ENCODE peak calls at places on chromosome 1, in nine cellular contexts. One of them, this sample, is unnamed.
A peak's percentile ranks its signal among the peaks of the same experiment; 100 is the strongest.

GRCh38 chr1:108140177-108140576 is 60.0 kb downstream of the SLC25A24 start:
- DNase-seq in Peyer's patch: no peak
- DNase-seq in fibroblast of lung: no peak
- DNase-seq in lower leg skin: no peak
- DNase-seq in foreskin fibroblast: no peak
- DNase-seq in A549: no peak
- DNase-seq in lung: no peak
- DNase-seq in fibroblast of mammary gland: no peak
- DNase-seq in AG09319: no peak
- DNase-seq in this sample: no peak

GRCh38 chr1:5876251-5876650 is 116.0 kb downstream of the NPHP4 start:
- DNase-seq in AG09319: no peak
- DNase-seq in fibroblast of mammary gland: no peak
- DNase-seq in foreskin fibroblast: no peak
- DNase-seq in lower leg skin: no peak
- DNase-seq in fibroblast of lung: no peak
- DNase-seq in Peyer's patch: no peak
- DNase-seq in A549: no peak
- DNase-seq in lung: no peak
- DNase-seq in this sample: no peak

GRCh38 chr1:199774433-199775089 is 252.9 kb upstream of the NR5A2 start:
- DNase-seq in fibroblast of lung: peak; percentile 81
- DNase-seq in Peyer's patch: peak; percentile 72
- DNase-seq in fibroblast of mammary gland: peak; percentile 63
- DNase-seq in A549: peak; percentile 35
- DNase-seq in foreskin fibroblast: peak; percentile 62
- DNase-seq in lower leg skin: no peak
- DNase-seq in lung: no peak
- DNase-seq in AG09319: no peak
- DNase-seq in this sample: no peak

GRCh38 chr1:167166703-167167100 is 54.0 kb upstream of the POU2F1 start:
- DNase-seq in lung: no peak
- DNase-seq in A549: no peak
- DNase-seq in lower leg skin: no peak
- DNase-seq in fibroblast of mammary gland: no peak
- DNase-seq in AG09319: no peak
- DNase-seq in fibroblast of lung: no peak
- DNase-seq in Peyer's patch: no peak
- DNase-seq in foreskin fibroblast: no peak
- DNase-seq in this sample: no peak

GRCh38 chr1:231699769-231700168 is 73.2 kb downstream of the DISC1 start:
- DNase-seq in foreskin fibroblast: no peak
- DNase-seq in A549: no peak
- DNase-seq in fibroblast of mammary gland: no peak
- DNase-seq in AG09319: no peak
- DNase-seq in Peyer's patch: no peak
- DNase-seq in lung: no peak
- DNase-seq in lower leg skin: no peak
- DNase-seq in fibroblast of lung: peak; percentile 28
- DNase-seq in this sample: no peak

GRCh38 chr1:236880209-236880608 is 85.1 kb downstream of the MTR start:
- DNase-seq in lower leg skin: no peak
- DNase-seq in A549: no peak
- DNase-seq in AG09319: no peak
- DNase-seq in lung: no peak
- DNase-seq in Peyer's patch: no peak
- DNase-seq in fibroblast of lung: no peak
- DNase-seq in foreskin fibroblast: no peak
- DNase-seq in fibroblast of mammary gland: no peak
- DNase-seq in this sample: no peak

GRCh38 chr1:68207129-68207689 is 25.1 kb downstream of the WLS start:
- DNase-seq in A549: no peak
- DNase-seq in AG09319: no peak
- DNase-seq in fibroblast of lung: peak; percentile 78
- DNase-seq in Peyer's patch: no peak
- DNase-seq in lower leg skin: no peak
- DNase-seq in foreskin fibroblast: peak; percentile 72
- DNase-seq in fibroblast of mammary gland: peak; percentile 68
- DNase-seq in lung: no peak
- DNase-seq in this sample: no peak

GRCh38 chr1:93304716-93305138 is 41.0 kb upstream of the DR1 start:
- DNase-seq in fibroblast of lung: peak; percentile 54
- DNase-seq in A549: peak; percentile 18
- DNase-seq in foreskin fibroblast: peak; percentile 79
- DNase-seq in lung: peak; percentile 32
- DNase-seq in lower leg skin: no peak
- DNase-seq in Peyer's patch: peak; percentile 80
- DNase-seq in fibroblast of mammary gland: peak; percentile 78
- DNase-seq in AG09319: peak; percentile 44
- DNase-seq in this sample: no peak

GRCh38 chr1:164589961-164590507 is 31.1 kb downstream of the PBX1 start:
- DNase-seq in fibroblast of lung: no peak
- DNase-seq in lung: no peak
- DNase-seq in AG09319: no peak
- DNase-seq in fibroblast of mammary gland: no peak
- DNase-seq in Peyer's patch: no peak
- DNase-seq in lower leg skin: no peak
- DNase-seq in A549: no peak
- DNase-seq in foreskin fibroblast: no peak
- DNase-seq in this sample: no peak

GRCh38 chr1:164589408-164589807 is 30.4 kb downstream of the PBX1 start:
- DNase-seq in Peyer's patch: no peak
- DNase-seq in fibroblast of lung: no peak
- DNase-seq in lower leg skin: no peak
- DNase-seq in foreskin fibroblast: no peak
- DNase-seq in A549: no peak
- DNase-seq in lung: no peak
- DNase-seq in AG09319: no peak
- DNase-seq in fibroblast of mammary gland: no peak
- DNase-seq in this sample: no peak

GRCh38 chr1:164587617-164588367 is 28.8 kb downstream of the PBX1 start:
- DNase-seq in fibroblast of mammary gland: no peak
- DNase-seq in Peyer's patch: no peak
- DNase-seq in fibroblast of lung: no peak
- DNase-seq in lung: no peak
- DNase-seq in AG09319: no peak
- DNase-seq in foreskin fibroblast: peak; percentile 40
- DNase-seq in lower leg skin: no peak
- DNase-seq in A549: no peak
- DNase-seq in this sample: no peak

GRCh38 chr1:164590592-164590991 is 31.6 kb downstream of the PBX1 start:
- DNase-seq in lung: no peak
- DNase-seq in fibroblast of lung: no peak
- DNase-seq in AG09319: no peak
- DNase-seq in fibroblast of mammary gland: no peak
- DNase-seq in lower leg skin: no peak
- DNase-seq in A549: no peak
- DNase-seq in Peyer's patch: no peak
- DNase-seq in foreskin fibroblast: no peak
- DNase-seq in this sample: no peak

DNA sequence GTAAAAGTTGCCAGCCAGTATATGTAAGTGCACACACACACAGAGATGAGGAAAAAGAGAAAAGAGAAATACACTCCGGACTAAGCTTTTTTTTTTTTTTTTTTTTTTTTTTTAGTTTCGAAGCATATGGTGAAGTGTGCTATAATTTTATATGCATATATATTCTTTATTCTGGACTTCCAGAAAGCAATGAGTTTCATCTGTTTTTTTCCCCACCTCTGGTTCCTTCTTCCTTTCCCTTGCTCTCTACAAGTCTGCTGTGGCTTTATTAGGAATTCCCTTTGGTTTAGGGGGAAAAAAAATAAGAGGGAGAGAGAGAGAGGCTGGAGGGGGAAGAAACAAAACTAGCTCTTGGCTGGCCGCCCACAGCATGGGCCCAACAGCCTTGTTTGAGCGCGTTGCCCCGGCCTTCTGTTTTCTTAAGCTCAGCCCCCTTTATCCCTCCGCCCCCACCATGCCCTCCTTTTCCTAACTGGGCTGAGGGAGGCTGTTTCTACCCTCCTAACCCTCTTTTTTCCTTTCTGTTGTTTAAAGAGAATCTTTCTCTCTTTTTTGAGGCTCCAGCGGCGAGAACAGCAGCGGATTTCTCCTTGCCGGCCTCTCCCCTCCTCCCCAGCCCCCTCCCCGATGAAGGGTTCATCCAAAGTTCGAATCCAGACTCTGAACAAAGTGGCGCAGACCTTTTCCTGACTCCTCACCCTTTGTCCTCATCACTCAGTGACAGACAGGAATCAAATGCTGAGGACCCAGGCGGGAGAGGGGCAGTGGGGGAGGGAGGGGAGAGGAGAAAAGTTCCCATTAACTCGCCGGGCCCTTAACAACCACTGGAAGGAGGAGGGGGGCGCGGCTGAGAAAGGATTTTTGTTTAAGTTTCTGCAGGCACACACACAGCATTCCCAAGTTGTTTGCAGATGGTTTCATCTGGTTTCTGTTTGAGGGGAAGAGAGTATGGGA is 29.7 kb downstream of the PBX1 start:
- DNase-seq in fibroblast of mammary gland: peak; percentile 70
- DNase-seq in AG09319: no peak
- DNase-seq in lung: no peak
- DNase-seq in fibroblast of lung: peak; percentile 88
- DNase-seq in Peyer's patch: peak; percentile 69
- DNase-seq in lower leg skin: peak; percentile 91
- DNase-seq in A549: no peak
- DNase-seq in foreskin fibroblast: peak; percentile 80
- DNase-seq in this sample: no peak
- TF ChIP-seq CTCF in fibroblast of mammary gland: no peak
- TF ChIP-seq CTCF in AG09319: no peak
- TF ChIP-seq CTCF in lung: no peak
- TF ChIP-seq CTCF in fibroblast of lung: no peak
- TF ChIP-seq CTCF in Peyer's patch: no peak
- TF ChIP-seq CTCF in lower leg skin: no peak
- TF ChIP-seq CTCF in A549: no peak
- TF ChIP-seq CTCF in foreskin fibroblast: no peak
- TF ChIP-seq CTCF in this sample: no peak

GRCh38 chr1:151909167-151910149 is at the start of gene THEM4:
- DNase-seq in lower leg skin: peak; percentile 99
- DNase-seq in foreskin fibroblast: peak; percentile 99
- DNase-seq in Peyer's patch: peak; percentile 98
- DNase-seq in fibroblast of lung: peak; percentile 96
- DNase-seq in AG09319: peak; percentile 94
- DNase-seq in fibroblast of mammary gland: peak; percentile 95
- DNase-seq in A549: peak; percentile 95
- DNase-seq in lung: peak; percentile 98
- DNase-seq in this sample: peak; percentile 93

GRCh38 chr1:151907363-151908139 is 1.8 kb downstream of the THEM4 start:
- DNase-seq in AG09319: no peak
- DNase-seq in Peyer's patch: no peak
- DNase-seq in fibroblast of mammary gland: peak; percentile 11
- DNase-seq in A549: no peak
- DNase-seq in lower leg skin: no peak
- DNase-seq in fibroblast of lung: no peak
- DNase-seq in foreskin fibroblast: no peak
- DNase-seq in lung: no peak
- DNase-seq in this sample: no peak

GRCh38 chr1:151912973-151913372 is 3.7 kb upstream of the THEM4 start:
- DNase-seq in AG09319: no peak
- DNase-seq in A549: no peak
- DNase-seq in lung: no peak
- DNase-seq in lower leg skin: no peak
- DNase-seq in fibroblast of mammary gland: no peak
- DNase-seq in foreskin fibroblast: no peak
- DNase-seq in Peyer's patch: no peak
- DNase-seq in fibroblast of lung: no peak
- DNase-seq in this sample: no peak

GRCh38 chr1:151905070-151905442 is 4.3 kb downstream of the THEM4 start:
- DNase-seq in foreskin fibroblast: no peak
- DNase-seq in AG09319: no peak
- DNase-seq in Peyer's patch: peak; percentile 65
- DNase-seq in fibroblast of lung: no peak
- DNase-seq in fibroblast of mammary gland: peak; percentile 41
- DNase-seq in lower leg skin: no peak
- DNase-seq in A549: no peak
- DNase-seq in lung: peak; percentile 39
- DNase-seq in this sample: no peak

DNA sequence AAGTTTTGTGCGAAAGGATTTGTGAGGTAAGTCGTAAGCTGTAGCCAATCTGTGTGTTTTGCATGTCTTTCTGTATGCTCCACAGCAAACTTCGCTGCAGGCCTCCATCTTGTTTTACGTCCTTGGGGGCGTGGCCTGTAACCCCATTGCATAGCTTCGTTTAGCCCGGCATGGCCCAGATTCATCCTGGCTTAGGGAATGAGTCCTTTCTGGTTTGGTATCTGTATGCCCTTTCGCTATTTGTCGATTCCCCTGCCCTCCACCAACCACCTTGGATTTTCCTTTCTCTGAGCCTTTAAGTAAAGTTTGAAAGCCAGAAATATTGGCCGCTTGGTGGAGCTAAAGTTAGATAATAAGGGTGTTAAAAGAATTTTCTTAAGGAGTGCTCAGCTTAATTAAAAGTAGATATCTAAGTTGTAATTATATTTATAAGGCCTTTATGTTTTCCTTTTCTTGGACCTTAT is 1.1 kb downstream of the THEM4 start:
- DNase-seq in AG09319: no peak
- DNase-seq in Peyer's patch: no peak
- DNase-seq in foreskin fibroblast: peak; percentile 27
- DNase-seq in lower leg skin: no peak
- DNase-seq in fibroblast of lung: peak; percentile 38
- DNase-seq in fibroblast of mammary gland: peak; percentile 47
- DNase-seq in A549: no peak
- DNase-seq in lung: no peak
- DNase-seq in this sample: no peak
- TF ChIP-seq CTCF in AG09319: peak; percentile 12
- TF ChIP-seq CTCF in Peyer's patch: no peak
- TF ChIP-seq CTCF in foreskin fibroblast: no peak
- TF ChIP-seq CTCF in lower leg skin: no peak
- TF ChIP-seq CTCF in fibroblast of lung: peak; percentile 9
- TF ChIP-seq CTCF in fibroblast of mammary gland: peak; percentile 39
- TF ChIP-seq CTCF in A549: no peak
- TF ChIP-seq CTCF in lung: no peak
- TF ChIP-seq CTCF in this sample: no peak

GRCh38 chr1:156455362-156455761 is 45.2 kb downstream of the MEF2D start:
- DNase-seq in A549: no peak
- DNase-seq in lower leg skin: no peak
- DNase-seq in foreskin fibroblast: no peak
- DNase-seq in Peyer's patch: no peak
- DNase-seq in fibroblast of lung: no peak
- DNase-seq in lung: no peak
- DNase-seq in AG09319: no peak
- DNase-seq in fibroblast of mammary gland: no peak
- DNase-seq in this sample: no peak

GRCh38 chr1:156456625-156457465 is 43.7 kb downstream of the MEF2D start:
- DNase-seq in fibroblast of mammary gland: peak; percentile 98
- DNase-seq in lower leg skin: peak; percentile 100
- DNase-seq in foreskin fibroblast: peak; percentile 99
- DNase-seq in fibroblast of lung: peak; percentile 95
- DNase-seq in lung: peak; percentile 98
- DNase-seq in AG09319: peak; percentile 98
- DNase-seq in A549: peak; percentile 99
- DNase-seq in Peyer's patch: peak; percentile 99
- DNase-seq in this sample: peak; percentile 88

GRCh38 chr1:156460525-156460924 is 40.0 kb downstream of the MEF2D start:
- DNase-seq in lung: no peak
- DNase-seq in fibroblast of mammary gland: no peak
- DNase-seq in foreskin fibroblast: no peak
- DNase-seq in Peyer's patch: no peak
- DNase-seq in fibroblast of lung: no peak
- DNase-seq in lower leg skin: no peak
- DNase-seq in A549: no peak
- DNase-seq in AG09319: no peak
- DNase-seq in this sample: no peak

GRCh38 chr1:156461141-156461540 is 39.4 kb downstream of the MEF2D start:
- DNase-seq in foreskin fibroblast: no peak
- DNase-seq in lower leg skin: no peak
- DNase-seq in lung: no peak
- DNase-seq in fibroblast of mammary gland: no peak
- DNase-seq in A549: no peak
- DNase-seq in fibroblast of lung: no peak
- DNase-seq in Peyer's patch: no peak
- DNase-seq in AG09319: no peak
- DNase-seq in this sample: no peak

DNA sequence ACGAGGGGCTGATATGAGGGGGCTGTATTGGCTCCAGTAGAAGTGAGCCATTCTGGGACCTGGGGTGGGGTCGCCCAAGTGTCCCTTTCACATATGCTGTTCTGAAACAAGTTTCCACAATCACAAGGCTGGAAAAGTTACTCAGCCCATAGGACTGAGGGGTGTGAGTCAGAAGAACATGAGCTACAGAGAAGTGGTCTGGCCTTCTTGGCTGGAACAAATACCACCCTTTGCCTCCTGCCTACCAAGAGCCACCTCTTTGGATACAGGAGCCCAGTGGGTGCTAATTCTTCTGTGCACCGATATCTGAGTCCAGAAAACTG is 42.4 kb downstream of the MEF2D start:
- DNase-seq in A549: no peak
- DNase-seq in fibroblast of lung: peak; percentile 78
- DNase-seq in lower leg skin: no peak
- DNase-seq in AG09319: no peak
- DNase-seq in foreskin fibroblast: peak; percentile 83
- DNase-seq in lung: no peak
- DNase-seq in fibroblast of mammary gland: peak; percentile 85
- DNase-seq in Peyer's patch: no peak
- DNase-seq in this sample: no peak
- TF ChIP-seq CTCF in A549: no peak
- TF ChIP-seq CTCF in fibroblast of lung: no peak
- TF ChIP-seq CTCF in lower leg skin: no peak
- TF ChIP-seq CTCF in AG09319: no peak
- TF ChIP-seq CTCF in foreskin fibroblast: no peak
- TF ChIP-seq CTCF in lung: no peak
- TF ChIP-seq CTCF in fibroblast of mammary gland: no peak
- TF ChIP-seq CTCF in Peyer's patch: no peak
- TF ChIP-seq CTCF in this sample: no peak

GRCh38 chr1:46342084-46342656 is 1.6 kb downstream of the NSUN4 start:
- DNase-seq in lung: no peak
- DNase-seq in foreskin fibroblast: peak; percentile 56
- DNase-seq in AG09319: no peak
- DNase-seq in A549: peak; percentile 22
- DNase-seq in lower leg skin: no peak
- DNase-seq in fibroblast of mammary gland: peak; percentile 59
- DNase-seq in Peyer's patch: no peak
- DNase-seq in fibroblast of lung: peak; percentile 50
- DNase-seq in this sample: no peak
- TF ChIP-seq CTCF in lung: no peak
- TF ChIP-seq CTCF in foreskin fibroblast: peak; percentile 28
- TF ChIP-seq CTCF in AG09319: peak; percentile 17
- TF ChIP-seq CTCF in A549: no peak
- TF ChIP-seq CTCF in lower leg skin: no peak
- TF ChIP-seq CTCF in fibroblast of mammary gland: peak; percentile 41
- TF ChIP-seq CTCF in Peyer's patch: peak; percentile 18
- TF ChIP-seq CTCF in fibroblast of lung: peak; percentile 27
- TF ChIP-seq CTCF in this sample: no peak